ENCODE peak calls at places on chromosomes 16 and 17, in four cellular contexts. One of them, this sample, is unnamed.
A peak's percentile ranks its signal among the peaks of the same experiment; 100 is the strongest.

GRCh38 chr17:5272313-5272712 is 9.8 kb upstream of the RABEP1 start:
- DNase-seq in WTC11: no peak
- DNase-seq in HepG2: no peak
- DNase-seq in K562: no peak
- DNase-seq in this sample: no peak

GRCh38 chr16:67936876-67937605 is 391 bp upstream of the PSMB10 start:
- DNase-seq in WTC11: no peak
- DNase-seq in HepG2: no peak
- DNase-seq in K562: peak; percentile 65
- DNase-seq in this sample: peak; percentile 65

GRCh38 chr16:48591976-48592375 is 18.0 kb downstream of the N4BP1 start:
- DNase-seq in WTC11: no peak
- DNase-seq in HepG2: no peak
- DNase-seq in K562: no peak
- DNase-seq in this sample: no peak

GRCh38 chr17:42221886-42222745 is 27.8 kb upstream of the GHDC start:
- DNase-seq in WTC11: peak; percentile 61
- DNase-seq in HepG2: peak; percentile 56
- DNase-seq in K562: peak; percentile 80
- DNase-seq in this sample: no peak

GRCh38 chr16:86029131-86029741 is 130.3 kb downstream of the IRF8 start:
- DNase-seq in WTC11: no peak
- DNase-seq in HepG2: no peak
- DNase-seq in K562: no peak
- DNase-seq in this sample: no peak

GRCh38 chr17:17636456-17636855 is 44.8 kb upstream of the RAI1 start:
- DNase-seq in WTC11: no peak
- DNase-seq in HepG2: no peak
- DNase-seq in K562: no peak
- DNase-seq in this sample: no peak

GRCh38 chr17:56290486-56291118 is 137.3 kb downstream of the ANKFN1 start:
- DNase-seq in WTC11: no peak
- DNase-seq in HepG2: no peak
- DNase-seq in K562: no peak
- DNase-seq in this sample: no peak

GRCh38 chr17:79939755-79940154 is 95.9 kb downstream of the TBC1D16 start:
- DNase-seq in WTC11: no peak
- DNase-seq in HepG2: no peak
- DNase-seq in K562: no peak
- DNase-seq in this sample: no peak

GRCh38 chr17:19727466-19728113 is 11.2 kb upstream of the SLC47A2 start:
- DNase-seq in WTC11: no peak
- DNase-seq in HepG2: no peak
- DNase-seq in K562: no peak
- DNase-seq in this sample: no peak

GRCh38 chr17:19769946-19770652 is 22.0 kb upstream of the ALDH3A1 start:
- DNase-seq in WTC11: no peak
- DNase-seq in HepG2: no peak
- DNase-seq in K562: no peak
- DNase-seq in this sample: no peak

GRCh38 chr16:30088237-30088831 is 3.4 kb downstream of the TBX6 start:
- DNase-seq in WTC11: no peak
- DNase-seq in HepG2: no peak
- DNase-seq in K562: no peak
- DNase-seq in this sample: no peak

GRCh38 chr16:10625595-10626357 is 45.4 kb upstream of the EMP2 start:
- DNase-seq in WTC11: no peak
- DNase-seq in HepG2: peak; percentile 67
- DNase-seq in K562: peak; percentile 23
- DNase-seq in this sample: no peak

GRCh38 chr16:8847623-8848022 is 21.2 kb downstream of the CARHSP1 start:
- DNase-seq in WTC11: no peak
- DNase-seq in HepG2: no peak
- DNase-seq in K562: no peak
- DNase-seq in this sample: no peak

GRCh38 chr17:42097691-42098661 is at the start of gene ZNF385C:
- DNase-seq in WTC11: peak; percentile 59
- DNase-seq in HepG2: no peak
- DNase-seq in K562: no peak
- DNase-seq in this sample: no peak

GRCh38 chr17:17711708-17712141 is 30.5 kb downstream of the RAI1 start:
- DNase-seq in WTC11: no peak
- DNase-seq in HepG2: peak; percentile 52
- DNase-seq in K562: no peak
- DNase-seq in this sample: no peak

GRCh38 chr16:25707982-25708583 is 16.3 kb downstream of the HS3ST4 start:
- DNase-seq in WTC11: peak; percentile 58
- DNase-seq in HepG2: peak; percentile 53
- DNase-seq in K562: peak; percentile 58
- DNase-seq in this sample: no peak

GRCh38 chr17:83111516-83112282 is 32.3 kb downstream of the METRNL start:
- DNase-seq in WTC11: no peak
- DNase-seq in HepG2: no peak
- DNase-seq in K562: no peak
- DNase-seq in this sample: no peak

GRCh38 chr16:57038151-57038550 is 48.8 kb downstream of the NLRC5 start:
- DNase-seq in WTC11: no peak
- DNase-seq in HepG2: no peak
- DNase-seq in K562: no peak
- DNase-seq in this sample: no peak

GRCh38 chr16:27723711-27724490 is 174.0 kb downstream of the KATNIP start:
- DNase-seq in WTC11: no peak
- DNase-seq in HepG2: no peak
- DNase-seq in K562: no peak
- DNase-seq in this sample: no peak

GRCh38 chr16:2426941-2427361 is 2.3 kb upstream of the CCNF start:
- DNase-seq in WTC11: no peak
- DNase-seq in HepG2: no peak
- DNase-seq in K562: no peak
- DNase-seq in this sample: no peak

GRCh38 chr16:5642034-5642433 is 544.4 kb upstream of the EEF2KMT start:
- DNase-seq in WTC11: no peak
- DNase-seq in HepG2: no peak
- DNase-seq in K562: no peak
- DNase-seq in this sample: no peak
- TF ChIP-seq ETV6 in WTC11: no peak
- TF ChIP-seq ETV6 in HepG2: no peak
- TF ChIP-seq ETV6 in K562: no peak
- TF ChIP-seq ETV6 in this sample: no peak

DNA sequence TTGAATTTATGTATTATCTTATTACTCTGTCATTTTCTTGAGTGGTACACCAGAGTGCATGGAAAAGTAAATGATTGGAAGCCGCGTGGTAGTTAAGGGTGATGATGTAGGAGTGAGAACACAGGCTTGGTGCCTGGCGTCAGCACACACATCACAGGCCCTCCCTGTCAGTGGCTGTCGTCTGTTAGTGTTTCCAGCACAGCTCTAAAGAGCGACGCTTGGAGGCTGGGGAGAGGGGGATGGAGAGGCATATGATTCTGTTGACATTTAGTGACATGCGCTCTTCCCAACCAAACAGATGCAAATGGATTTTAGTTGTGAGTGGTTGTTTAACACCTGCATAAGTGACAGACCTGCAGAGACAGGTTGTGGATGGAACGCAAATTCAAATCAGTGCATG is 222.2 kb downstream of the WWOX start:
- DNase-seq in WTC11: no peak
- DNase-seq in HepG2: no peak
- DNase-seq in K562: no peak
- DNase-seq in this sample: no peak
- TF ChIP-seq ETV6 in WTC11: no peak
- TF ChIP-seq ETV6 in HepG2: no peak
- TF ChIP-seq ETV6 in K562: no peak
- TF ChIP-seq ETV6 in this sample: no peak

DNA sequence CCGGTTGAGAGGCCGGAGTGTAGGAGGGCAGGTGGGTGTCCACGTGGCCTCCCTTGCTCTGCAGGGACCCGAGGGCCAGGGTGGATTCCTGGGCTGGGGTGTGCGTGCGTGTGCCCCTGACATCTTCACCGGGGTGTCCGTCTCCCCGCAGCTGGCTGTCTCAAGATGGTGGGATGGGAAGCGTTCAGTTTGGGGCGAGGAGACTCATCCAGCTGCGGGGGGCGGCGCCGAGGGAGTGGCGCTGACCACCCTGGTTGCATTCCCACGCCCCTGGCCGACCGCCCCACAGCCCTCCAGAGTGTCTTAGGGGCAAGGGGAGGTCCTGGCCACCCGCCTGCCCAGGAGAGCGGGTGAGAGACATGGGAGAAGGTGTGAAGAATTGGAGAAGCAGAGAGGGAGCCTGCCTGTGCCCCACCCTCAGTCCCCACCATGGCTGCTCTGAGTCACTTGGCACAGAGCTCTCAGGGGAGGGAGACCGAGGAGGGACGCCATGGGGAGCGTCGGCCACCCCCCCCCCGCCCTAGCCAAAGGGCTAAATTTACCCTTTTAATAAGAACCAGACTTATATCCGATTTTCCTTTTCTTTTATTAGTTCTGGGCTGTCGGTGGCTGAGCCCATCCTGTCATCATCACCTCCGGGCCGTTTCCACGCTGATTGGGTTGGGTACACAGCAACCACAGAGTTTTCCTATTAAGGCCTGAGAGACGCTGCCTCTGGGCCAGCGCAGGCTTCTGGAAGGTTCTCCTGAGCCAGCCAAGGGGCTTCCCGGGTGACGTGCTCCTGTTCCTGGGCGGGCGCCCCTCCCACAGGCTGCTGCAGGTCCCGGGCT is 22.0 kb downstream of the BAHCC1 start:
- DNase-seq in WTC11: no peak
- DNase-seq in HepG2: no peak
- DNase-seq in K562: no peak
- DNase-seq in this sample: no peak
- TF ChIP-seq ETV6 in WTC11: no peak
- TF ChIP-seq ETV6 in HepG2: no peak
- TF ChIP-seq ETV6 in K562: no peak
- TF ChIP-seq ETV6 in this sample: no peak

DNA sequence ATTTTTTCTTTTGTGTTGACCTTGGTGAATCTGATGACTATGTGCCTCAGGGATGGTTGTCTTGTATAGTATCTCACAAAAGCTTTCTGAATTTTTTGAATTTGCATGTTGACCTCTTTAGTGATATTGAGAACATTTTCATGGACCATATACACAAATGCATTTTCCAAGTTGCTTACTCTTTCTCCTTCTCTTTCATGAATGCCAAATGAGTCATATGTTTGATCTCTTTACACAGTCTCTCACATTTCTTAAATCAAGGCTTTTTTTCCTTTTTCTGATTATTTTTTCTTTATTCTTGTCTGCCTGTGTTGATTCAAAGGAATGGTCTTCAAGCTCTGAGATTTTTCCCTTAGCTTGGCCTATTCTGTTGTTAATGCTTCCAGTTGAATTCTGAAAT is 46.6 kb upstream of the KCNJ16 start:
- DNase-seq in WTC11: no peak
- DNase-seq in HepG2: no peak
- DNase-seq in K562: no peak
- DNase-seq in this sample: no peak
- TF ChIP-seq ETV6 in WTC11: no peak
- TF ChIP-seq ETV6 in HepG2: no peak
- TF ChIP-seq ETV6 in K562: no peak
- TF ChIP-seq ETV6 in this sample: no peak

GRCh38 chr17:71460943-71461342 is 659.9 kb upstream of the SOX9 start:
- DNase-seq in WTC11: peak; percentile 24
- DNase-seq in HepG2: no peak
- DNase-seq in K562: no peak
- DNase-seq in this sample: no peak
- TF ChIP-seq ETV6 in WTC11: no peak
- TF ChIP-seq ETV6 in HepG2: no peak
- TF ChIP-seq ETV6 in K562: no peak
- TF ChIP-seq ETV6 in this sample: no peak

GRCh38 chr16:89737341-89738071 is 16.2 kb downstream of the ZNF276 start:
- DNase-seq in WTC11: no peak
- DNase-seq in HepG2: no peak
- DNase-seq in K562: no peak
- DNase-seq in this sample: no peak
- TF ChIP-seq ETV6 in WTC11: no peak
- TF ChIP-seq ETV6 in HepG2: no peak
- TF ChIP-seq ETV6 in K562: no peak
- TF ChIP-seq ETV6 in this sample: no peak

GRCh38 chr17:40726919-40727318 is 23.4 kb upstream of the KRT24 start:
- DNase-seq in WTC11: no peak
- DNase-seq in HepG2: peak; percentile 35
- DNase-seq in K562: no peak
- DNase-seq in this sample: no peak
- TF ChIP-seq ETV6 in WTC11: no peak
- TF ChIP-seq ETV6 in HepG2: no peak
- TF ChIP-seq ETV6 in K562: no peak
- TF ChIP-seq ETV6 in this sample: no peak

DNA sequence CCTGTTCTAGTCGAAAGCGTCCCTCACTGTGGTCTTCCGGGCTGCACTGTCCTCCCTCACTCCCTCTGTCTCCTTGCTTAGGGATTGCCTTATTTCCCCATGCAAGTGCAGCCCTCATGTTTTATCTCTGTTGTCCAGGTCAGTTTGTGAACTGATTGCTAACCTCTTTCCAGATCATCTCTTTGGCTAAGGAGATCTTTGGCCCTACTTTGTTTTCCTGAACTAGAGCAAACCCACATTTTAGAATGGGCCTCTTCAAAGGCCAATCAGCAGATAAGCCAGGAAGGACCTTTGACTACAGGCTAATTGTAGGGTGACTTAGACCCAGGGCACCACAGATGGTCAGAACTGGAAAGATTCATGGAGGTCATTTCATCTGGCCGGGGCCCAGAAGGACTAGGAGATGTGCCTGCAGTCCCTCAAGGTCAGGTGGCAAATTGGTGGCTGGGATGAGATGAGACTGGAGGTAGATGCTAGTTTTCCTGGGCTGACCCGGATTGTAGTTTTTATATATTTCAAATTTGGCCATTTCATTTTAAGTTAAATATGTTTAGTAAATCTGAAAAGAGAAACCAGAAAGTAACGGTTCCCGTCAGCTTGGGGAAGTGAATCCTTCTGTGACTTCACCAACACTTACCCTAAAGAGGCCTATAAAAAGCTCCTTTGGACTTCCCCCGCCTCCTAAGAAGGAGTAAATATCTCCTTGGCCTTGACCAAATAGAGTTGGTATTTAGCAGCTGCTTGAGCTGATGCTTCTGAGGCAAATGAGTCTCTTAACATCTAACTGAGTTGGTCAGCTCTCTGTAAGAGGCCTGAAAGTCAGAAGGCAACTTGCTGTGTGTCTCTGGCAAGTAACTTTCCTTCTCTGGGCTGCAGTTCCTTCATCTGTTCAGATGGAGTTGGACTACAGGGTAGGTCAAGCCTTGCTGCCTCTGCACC is 6.3 kb upstream of the SLC25A19 start:
- DNase-seq in WTC11: no peak
- DNase-seq in HepG2: peak; percentile 98
- DNase-seq in K562: peak; percentile 48
- DNase-seq in this sample: peak; percentile 97
- TF ChIP-seq ETV6 in WTC11: no peak
- TF ChIP-seq ETV6 in HepG2: no peak
- TF ChIP-seq ETV6 in K562: no peak
- TF ChIP-seq ETV6 in this sample: no peak

GRCh38 chr16:22692916-22693646 is 120.9 kb upstream of the HS3ST2 start:
- DNase-seq in WTC11: no peak
- DNase-seq in HepG2: no peak
- DNase-seq in K562: no peak
- DNase-seq in this sample: no peak
- TF ChIP-seq ETV6 in WTC11: no peak
- TF ChIP-seq ETV6 in HepG2: no peak
- TF ChIP-seq ETV6 in K562: no peak
- TF ChIP-seq ETV6 in this sample: no peak

This sample was measured in GM12878.